ENCODE peak calls at places on chromosome 12, in seven cellular contexts. A, Q, Z, K, G, Y and N are unnamed samples.

GRCh38 chr12:71415336-71416231 is 24.0 kb upstream of the LGR5 start:
- DNase-seq in Y (no peak), Q (no peak), G (peak; percentile 69), Z (peak; percentile 59), K (peak; percentile 60), A (peak; percentile 70), N (peak; percentile 70)

GRCh38 chr12:7376196-7376595 is 67.8 kb downstream of the CD163L1 start:
- DNase-seq in G (no peak), Z (peak; percentile 72), A (peak; percentile 16), Y (no peak), K (no peak), Q (no peak), N (peak; percentile 7)

GRCh38 chr12:27467641-27468040 is 21.1 kb downstream of the SMCO2 start:
- DNase-seq in Z (no peak), A (no peak), Q (no peak), G (no peak), Y (no peak), K (no peak), N (no peak)

GRCh38 chr12:21891763-21892217 is 49.4 kb downstream of the ABCC9 start:
- DNase-seq in A (peak; percentile 7), Y (no peak), G (no peak), Q (peak; percentile 74), K (no peak), Z (no peak), N (no peak)

GRCh38 chr12:46983393-46983793 is 96.0 kb upstream of the PCED1B start:
- DNase-seq in A (no peak), G (no peak), Q (no peak), K (no peak), Y (no peak), Z (no peak), N (peak; percentile 78)

GRCh38 chr12:10235761-10236631 is 23.3 kb downstream of the GABARAPL1 start:
- DNase-seq in Q (peak; percentile 27), G (peak; percentile 79), A (peak; percentile 62), Z (peak; percentile 44), Y (peak; percentile 53), K (peak; percentile 17), N (peak; percentile 43)

GRCh38 chr12:121069206-121069605 is 30.2 kb upstream of the OASL start:
- DNase-seq in Y (no peak), G (no peak), K (no peak), Q (no peak), Z (no peak), A (no peak), N (no peak)

GRCh38 chr12:124496584-124496983 is 70.8 kb downstream of the NCOR2 start:
- DNase-seq in K (no peak), G (peak; percentile 53), Q (no peak), A (no peak), Z (peak; percentile 28), Y (no peak), N (no peak)

GRCh38 chr12:29455087-29455486 is 42.4 kb downstream of the OVCH1 start:
- DNase-seq in Q (no peak), A (no peak), Z (no peak), Y (no peak), G (no peak), K (no peak), N (no peak)

GRCh38 chr12:53995311-53996187 is 4.4 kb upstream of the HOXC9 start:
- DNase-seq in A (no peak), Y (no peak), Q (peak; percentile 75), Z (no peak), K (no peak), G (no peak), N (no peak)

GRCh38 chr12:54416908-54417603 is 2.0 kb downstream of the ITGA5 start:
- DNase-seq in K (no peak), Q (peak; percentile 56), Z (no peak), Y (no peak), G (no peak), A (peak; percentile 25), N (no peak)

GRCh38 chr12:20212658-20213387 is 155.5 kb upstream of the PDE3A start:
- DNase-seq in K (no peak), Y (no peak), Z (peak; percentile 98), A (peak; percentile 100), G (no peak), Q (peak; percentile 84), N (peak; percentile 92)

GRCh38 chr12:87086118-87086891 is 830.1 kb upstream of the MGAT4C start:
- DNase-seq in Q (no peak), Y (no peak), Z (peak; percentile 22), A (peak; percentile 22), G (no peak), K (no peak), N (peak; percentile 65)

GRCh38 chr12:69274861-69275260 is 35.5 kb downstream of the CPSF6 start:
- DNase-seq in Y (no peak), Z (peak; percentile 48), A (peak; percentile 33), Q (no peak), G (no peak), K (no peak), N (peak; percentile 44)

GRCh38 chr12:88579572-88579940 is 715 bp downstream of the KITLG start:
- DNase-seq in Y (no peak), G (no peak), A (no peak), K (no peak), Z (no peak), Q (peak; percentile 43), N (peak; percentile 52)

GRCh38 chr12:6226002-6226700 is 26.0 kb downstream of the CD9 start:
- DNase-seq in Q (peak; percentile 85), Z (peak; percentile 66), K (peak; percentile 77), A (peak; percentile 96), G (no peak), Y (no peak), N (peak; percentile 96)

GRCh38 chr12:67067453-67068203 is 201.5 kb upstream of the CAND1 start:
- DNase-seq in Z (no peak), G (no peak), Q (no peak), A (no peak), K (no peak), Y (no peak), N (peak; percentile 68)

GRCh38 chr12:88805692-88806091 is 225.4 kb upstream of the KITLG start:
- DNase-seq in A (no peak), Y (no peak), Q (no peak), G (no peak), K (no peak), Z (no peak), N (no peak)

GRCh38 chr12:18313316-18313715 is 52.0 kb downstream of the PIK3C2G start:
- DNase-seq in K (no peak), A (no peak), G (no peak), Z (no peak), Q (no peak), Y (no peak), N (no peak)

GRCh38 chr12:69476276-69477017 is 6.3 kb downstream of the FRS2 start:
- DNase-seq in K (peak; percentile 15), A (no peak), Z (no peak), Y (no peak), G (no peak), Q (no peak), N (no peak)

GRCh38 chr12:104460973-104461693 is 4.4 kb downstream of the CHST11 start:
- DNase-seq in Q (no peak), Z (no peak), G (no peak), Y (no peak), K (no peak), A (no peak), N (no peak)
- H3K4me3 ChIP-seq in Q (no peak overlapping the region), Z (no peak overlapping the region), G (peak overlapping the region; percentile 29), Y (no peak overlapping the region), K (no peak overlapping the region), A (no peak overlapping the region), N (no peak overlapping the region)

GRCh38 chr12:118124333-118124874 is 11.5 kb upstream of the PEBP1 start:
- DNase-seq in Y (no peak), A (no peak), G (no peak), K (peak; percentile 82), Q (no peak), Z (no peak), N (no peak)

GRCh38 chr12:118120579-118121363 is 15.2 kb upstream of the PEBP1 start:
- DNase-seq in G (peak; percentile 76), Z (peak; percentile 61), Y (peak; percentile 70), K (peak; percentile 91), A (peak; percentile 75), Q (peak; percentile 74), N (peak; percentile 65)

GRCh38 chr12:118122264-118122663 is 13.7 kb upstream of the PEBP1 start:
- DNase-seq in Y (no peak), A (no peak), K (no peak), Q (no peak), Z (no peak), G (no peak), N (no peak)

GRCh38 chr12:118119449-118119879 is 15.7 kb upstream of the VSIG10 start:
- DNase-seq in Q (no peak), A (no peak), K (no peak), G (no peak), Z (no peak), Y (no peak), N (no peak)
- TF ChIP-seq CTCF in Q (no peak), A (no peak), K (peak; percentile 12), G (no peak), Z (no peak), Y (no peak), N (no peak)

DNA sequence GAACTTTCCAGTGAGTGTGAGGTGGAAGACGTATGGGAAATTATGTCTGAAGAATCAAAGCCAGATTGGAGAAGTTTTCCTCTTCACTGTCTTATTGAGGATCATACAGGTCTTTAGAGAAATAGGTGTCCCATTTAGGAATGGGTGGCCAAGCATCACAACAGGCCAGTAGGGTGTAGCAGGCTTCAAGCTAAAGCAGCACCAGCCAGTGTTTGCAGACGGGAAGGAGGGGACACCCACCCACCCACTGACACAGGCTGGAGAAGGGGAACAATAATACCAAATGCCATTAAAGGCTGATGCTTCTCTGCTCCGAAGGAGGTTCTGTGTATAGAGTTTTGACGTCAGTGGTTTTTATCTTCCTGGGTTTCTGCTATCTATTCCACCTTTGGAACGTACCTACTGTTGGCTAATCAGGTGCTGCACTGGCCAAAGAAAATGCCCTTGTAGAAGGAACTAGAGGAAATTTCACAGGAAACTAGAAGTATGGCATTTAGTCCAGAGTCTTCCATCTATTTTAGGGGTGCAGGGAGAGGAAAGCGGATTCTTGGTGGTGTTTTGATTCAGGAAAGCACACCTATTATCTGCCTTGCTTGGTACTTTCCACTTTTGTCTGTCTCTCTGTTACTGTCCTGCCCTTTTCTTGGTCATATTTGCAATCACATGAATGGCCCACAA is 1.9 kb downstream of the SRRM4 start:
- DNase-seq in Z (no peak), K (no peak), A (no peak), Q (no peak), G (no peak), Y (no peak), N (no peak)
- H3K4me3 ChIP-seq in Z (no peak overlapping the region), K (no peak overlapping the region), A (no peak overlapping the region), Q (no peak overlapping the region), G (no peak overlapping the region), Y (no peak overlapping the region), N (no peak overlapping the region)

DNA sequence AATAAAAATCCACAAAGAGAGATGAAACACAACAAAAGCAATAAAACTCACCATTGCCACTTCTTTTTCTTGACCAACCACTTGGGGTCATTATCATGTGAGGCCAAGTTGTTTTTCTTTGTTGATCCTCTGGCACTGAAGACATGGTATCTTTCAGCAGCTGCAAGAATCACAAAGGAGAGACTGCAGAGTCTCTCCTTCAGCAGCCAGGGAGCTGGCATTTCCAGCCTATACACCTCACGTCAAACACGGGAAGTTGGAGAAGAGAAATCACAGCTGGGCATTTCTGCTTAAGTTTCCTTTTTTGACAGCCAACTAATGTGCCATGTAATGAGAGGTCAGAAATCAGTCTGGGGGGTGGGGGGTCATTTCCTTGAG is 28.3 kb downstream of the PHLDA1 start:
- DNase-seq in K (no peak), Y (no peak), Z (no peak), G (no peak), A (no peak), Q (no peak), N (no peak)
- TF ChIP-seq CTCF in K (no peak), Y (no peak), Z (no peak), G (no peak), A (no peak), Q (no peak), N (no peak)

GRCh38 chr12:128240745-128241144 is 26.2 kb upstream of the TMEM132C start:
- DNase-seq in A (no peak), Q (no peak), K (no peak), Z (no peak), Y (no peak), G (no peak), N (no peak)
- H3K4me3 ChIP-seq in A (no peak overlapping the region), Q (no peak overlapping the region), K (no peak overlapping the region), Z (no peak overlapping the region), Y (no peak overlapping the region), G (no peak overlapping the region), N (no peak overlapping the region)